ENCODE peak calls at places on chromosome 7, in four cellular contexts. One of them, this sample, is unnamed.

GRCh38 chr7:151687523-151688235 is 168.0 kb upstream of the RHEB start:
- DNase-seq in HepG2: peak; percentile 58
- DNase-seq in K562: peak; percentile 67
- DNase-seq in HEK293T: peak; percentile 50
- DNase-seq in this sample: no peak

GRCh38 chr7:135911091-135911490 is 66.1 kb downstream of the MTPN start:
- DNase-seq in HepG2: no peak
- DNase-seq in K562: peak; percentile 33
- DNase-seq in HEK293T: no peak
- DNase-seq in this sample: no peak

GRCh38 chr7:15086882-15087281 is 184.3 kb upstream of the DGKB start:
- DNase-seq in HepG2: no peak
- DNase-seq in K562: no peak
- DNase-seq in HEK293T: no peak
- DNase-seq in this sample: no peak

GRCh38 chr7:23662124-23662982 is 17.6 kb upstream of the FAM221A start:
- DNase-seq in HepG2: no peak
- DNase-seq in K562: no peak
- DNase-seq in HEK293T: no peak
- DNase-seq in this sample: no peak

GRCh38 chr7:143002856-143003255 is 24.1 kb downstream of the OR9A2 start:
- DNase-seq in HepG2: no peak
- DNase-seq in K562: peak; percentile 11
- DNase-seq in HEK293T: no peak
- DNase-seq in this sample: no peak

GRCh38 chr7:79489371-79489770 is 35.9 kb upstream of the MAGI2 start:
- DNase-seq in HepG2: no peak
- DNase-seq in K562: no peak
- DNase-seq in HEK293T: no peak
- DNase-seq in this sample: no peak

GRCh38 chr7:95758187-95758586 is 14.2 kb upstream of the DYNC1I1 start:
- DNase-seq in HepG2: no peak
- DNase-seq in K562: no peak
- DNase-seq in HEK293T: peak; percentile 37
- DNase-seq in this sample: no peak

GRCh38 chr7:2719007-2719406 is 31.0 kb downstream of the AMZ1 start:
- DNase-seq in HepG2: no peak
- DNase-seq in K562: peak; percentile 30
- DNase-seq in HEK293T: peak; percentile 66
- DNase-seq in this sample: no peak

GRCh38 chr7:7709263-7709662 is 9.1 kb downstream of the RPA3 start:
- DNase-seq in HepG2: no peak
- DNase-seq in K562: no peak
- DNase-seq in HEK293T: no peak
- DNase-seq in this sample: no peak

GRCh38 chr7:2109936-2110585 is 122.7 kb downstream of the MAD1L1 start:
- DNase-seq in HepG2: peak; percentile 70
- DNase-seq in K562: peak; percentile 89
- DNase-seq in HEK293T: no peak
- DNase-seq in this sample: peak; percentile 36

GRCh38 chr7:104499975-104500374 is 171.6 kb downstream of the LHFPL3 start:
- DNase-seq in HepG2: no peak
- DNase-seq in K562: no peak
- DNase-seq in HEK293T: no peak
- DNase-seq in this sample: no peak

GRCh38 chr7:33262476-33262875 is 133.1 kb downstream of the BBS9 start:
- DNase-seq in HepG2: no peak
- DNase-seq in K562: no peak
- DNase-seq in HEK293T: no peak
- DNase-seq in this sample: no peak

GRCh38 chr7:27248911-27249723 is 6.5 kb downstream of the EVX1 start:
- DNase-seq in HepG2: no peak
- DNase-seq in K562: no peak
- DNase-seq in HEK293T: no peak
- DNase-seq in this sample: no peak

GRCh38 chr7:38000272-38000671 is 79.8 kb downstream of the EPDR1 start:
- DNase-seq in HepG2: no peak
- DNase-seq in K562: no peak
- DNase-seq in HEK293T: no peak
- DNase-seq in this sample: no peak

GRCh38 chr7:38191791-38192190 is 13.7 kb downstream of the STARD3NL start:
- DNase-seq in HepG2: no peak
- DNase-seq in K562: no peak
- DNase-seq in HEK293T: no peak
- DNase-seq in this sample: no peak

GRCh38 chr7:5420108-5420840 is 3.4 kb downstream of the TNRC18 start:
- DNase-seq in HepG2: no peak
- DNase-seq in K562: no peak
- DNase-seq in HEK293T: no peak
- DNase-seq in this sample: no peak

GRCh38 chr7:138885383-138886147 is 87.6 kb upstream of the ATP6V0A4 start:
- DNase-seq in HepG2: no peak
- DNase-seq in K562: peak; percentile 22
- DNase-seq in HEK293T: peak; percentile 44
- DNase-seq in this sample: no peak

GRCh38 chr7:141381794-141382453 is 169.3 kb upstream of the AGK start:
- DNase-seq in HepG2: no peak
- DNase-seq in K562: no peak
- DNase-seq in HEK293T: no peak
- DNase-seq in this sample: no peak

GRCh38 chr7:46864711-46865110 is 717.2 kb downstream of the TNS3 start:
- DNase-seq in HepG2: no peak
- DNase-seq in K562: no peak
- DNase-seq in HEK293T: no peak
- DNase-seq in this sample: no peak

GRCh38 chr7:115015619-115016018 is 93.7 kb downstream of the MDFIC start:
- DNase-seq in HepG2: no peak
- DNase-seq in K562: no peak
- DNase-seq in HEK293T: no peak
- DNase-seq in this sample: no peak

GRCh38 chr7:157983442-157984137 is 604.0 kb downstream of the PTPRN2 start:
- DNase-seq in HepG2: no peak
- DNase-seq in K562: no peak
- DNase-seq in HEK293T: no peak
- DNase-seq in this sample: no peak

GRCh38 chr7:10934292-10934691 is 39.4 kb upstream of the PHF14 start:
- DNase-seq in HepG2: no peak
- DNase-seq in K562: no peak
- DNase-seq in HEK293T: no peak
- DNase-seq in this sample: no peak

GRCh38 chr7:102169651-102170416 is 116.8 kb upstream of the SH2B2 start:
- DNase-seq in HepG2: no peak
- DNase-seq in K562: no peak
- DNase-seq in HEK293T: no peak
- DNase-seq in this sample: no peak

GRCh38 chr7:93973134-93973533 is 31.0 kb downstream of the BET1 start:
- DNase-seq in HepG2: no peak
- DNase-seq in K562: no peak
- DNase-seq in HEK293T: no peak
- DNase-seq in this sample: no peak

GRCh38 chr7:98250789-98251188 is 1.2 kb downstream of the TECPR1 start:
- DNase-seq in HepG2: no peak
- DNase-seq in K562: peak; percentile 54
- DNase-seq in HEK293T: no peak
- DNase-seq in this sample: no peak

GRCh38 chr7:98414205-98414900 is 13.5 kb upstream of the BAIAP2L1 start:
- DNase-seq in HepG2: no peak
- DNase-seq in K562: no peak
- DNase-seq in HEK293T: no peak
- DNase-seq in this sample: no peak

GRCh38 chr7:146736446-146737190 is 620.0 kb downstream of the CNTNAP2 start:
- DNase-seq in HepG2: no peak
- DNase-seq in K562: no peak
- DNase-seq in HEK293T: no peak
- DNase-seq in this sample: no peak

GRCh38 chr7:151233111-151233701 is 923 bp downstream of the CHPF2 start:
- DNase-seq in HepG2: peak; percentile 45
- DNase-seq in K562: peak; percentile 65
- DNase-seq in HEK293T: peak; percentile 64
- DNase-seq in this sample: no peak

GRCh38 chr7:1130021-1130990 is 29.7 kb downstream of the ZFAND2A start:
- DNase-seq in HepG2: no peak
- DNase-seq in K562: no peak
- DNase-seq in HEK293T: no peak
- DNase-seq in this sample: no peak

GRCh38 chr7:28125381-28126046 is 55.1 kb downstream of the JAZF1 start:
- DNase-seq in HepG2: no peak
- DNase-seq in K562: no peak
- DNase-seq in HEK293T: no peak
- DNase-seq in this sample: no peak

DNA sequence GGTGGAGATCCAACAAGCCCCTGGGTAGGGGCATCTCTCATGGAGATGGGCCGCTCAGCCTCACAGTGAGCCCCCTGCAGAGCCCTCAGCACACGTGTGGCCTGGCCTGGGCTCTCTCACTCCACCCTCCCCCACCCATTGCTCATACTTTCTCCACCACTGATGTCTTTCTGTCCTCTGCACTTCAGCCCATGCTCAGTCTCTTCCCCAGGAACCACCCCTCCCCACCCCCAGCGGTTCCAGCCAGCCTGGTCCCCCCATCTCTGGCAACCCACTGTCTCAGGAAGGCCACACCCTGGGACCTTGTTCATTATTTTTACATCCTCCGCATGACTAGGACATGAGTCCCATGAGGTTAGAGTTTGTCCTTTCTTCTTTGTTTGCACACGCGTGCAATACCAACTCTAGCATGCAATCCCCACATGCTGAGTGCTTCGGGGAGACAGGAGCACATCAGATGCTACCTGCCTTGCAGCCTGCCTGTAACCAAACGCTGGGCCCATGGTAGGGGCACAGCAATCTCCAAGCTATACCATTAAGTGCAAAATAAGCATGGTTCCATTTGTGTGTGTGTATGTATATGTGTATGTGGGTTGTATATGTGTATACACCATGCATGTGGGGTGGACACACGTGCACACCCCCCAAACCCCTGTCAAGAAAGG is 408.4 kb upstream of the FOXK1 start:
- DNase-seq in HepG2: no peak
- DNase-seq in K562: no peak
- DNase-seq in HEK293T: no peak
- DNase-seq in this sample: no peak
- TF ChIP-seq BHLHE40 in HepG2: no peak
- TF ChIP-seq BHLHE40 in K562: no peak
- TF ChIP-seq BHLHE40 in HEK293T: no peak
- TF ChIP-seq BHLHE40 in this sample: no peak

DNA sequence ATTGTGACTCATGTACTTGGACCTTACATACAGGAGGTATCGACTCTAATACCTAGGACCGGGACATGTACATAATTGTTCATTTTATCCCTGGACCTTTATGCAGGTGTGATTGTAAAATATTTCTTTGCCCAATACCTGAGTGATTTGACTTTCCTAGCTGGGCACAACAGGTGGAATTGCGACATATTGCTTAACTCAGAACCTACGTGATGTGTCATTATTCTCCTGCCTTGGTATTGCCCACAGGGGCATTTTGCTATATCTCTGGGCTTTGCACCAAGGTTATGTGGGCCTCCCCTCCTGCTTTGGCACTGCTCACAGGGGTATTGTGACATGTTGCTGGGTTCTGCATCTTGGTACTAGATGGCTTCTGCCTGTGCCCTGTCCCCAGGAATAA is 23.9 kb upstream of the ZNF107 start:
- DNase-seq in HepG2: no peak
- DNase-seq in K562: no peak
- DNase-seq in HEK293T: no peak
- DNase-seq in this sample: no peak
- TF ChIP-seq TARDBP in HepG2: no peak
- TF ChIP-seq TARDBP in K562: no peak
- TF ChIP-seq TARDBP in HEK293T: no peak
- TF ChIP-seq TARDBP in this sample: no peak

GRCh38 chr7:155550916-155551315 is 4.6 kb upstream of the CNPY1 start:
- DNase-seq in HepG2: no peak
- DNase-seq in K562: no peak
- DNase-seq in HEK293T: no peak
- DNase-seq in this sample: no peak
- TF ChIP-seq BHLHE40 in HepG2: no peak
- TF ChIP-seq BHLHE40 in K562: no peak
- TF ChIP-seq BHLHE40 in HEK293T: no peak
- TF ChIP-seq BHLHE40 in this sample: no peak

GRCh38 chr7:106818736-106819135 is 46.3 kb upstream of the PIK3CG start:
- DNase-seq in HepG2: no peak
- DNase-seq in K562: no peak
- DNase-seq in HEK293T: no peak
- DNase-seq in this sample: no peak

GRCh38 chr7:106823631-106824030 is 41.5 kb upstream of the PIK3CG start:
- DNase-seq in HepG2: peak; percentile 30
- DNase-seq in K562: no peak
- DNase-seq in HEK293T: no peak
- DNase-seq in this sample: no peak

GRCh38 chr7:106817098-106817497 is 48.0 kb upstream of the PIK3CG start:
- DNase-seq in HepG2: no peak
- DNase-seq in K562: no peak
- DNase-seq in HEK293T: no peak
- DNase-seq in this sample: no peak

GRCh38 chr7:106819546-106819945 is 45.5 kb upstream of the PIK3CG start:
- DNase-seq in HepG2: no peak
- DNase-seq in K562: no peak
- DNase-seq in HEK293T: no peak
- DNase-seq in this sample: no peak

GRCh38 chr7:106820321-106821217 is 44.5 kb upstream of the PIK3CG start:
- DNase-seq in HepG2: no peak
- DNase-seq in K562: no peak
- DNase-seq in HEK293T: no peak
- DNase-seq in this sample: no peak
- TF ChIP-seq TARDBP in HepG2: no peak
- TF ChIP-seq TARDBP in K562: no peak
- TF ChIP-seq TARDBP in HEK293T: no peak
- TF ChIP-seq TARDBP in this sample: no peak

DNA sequence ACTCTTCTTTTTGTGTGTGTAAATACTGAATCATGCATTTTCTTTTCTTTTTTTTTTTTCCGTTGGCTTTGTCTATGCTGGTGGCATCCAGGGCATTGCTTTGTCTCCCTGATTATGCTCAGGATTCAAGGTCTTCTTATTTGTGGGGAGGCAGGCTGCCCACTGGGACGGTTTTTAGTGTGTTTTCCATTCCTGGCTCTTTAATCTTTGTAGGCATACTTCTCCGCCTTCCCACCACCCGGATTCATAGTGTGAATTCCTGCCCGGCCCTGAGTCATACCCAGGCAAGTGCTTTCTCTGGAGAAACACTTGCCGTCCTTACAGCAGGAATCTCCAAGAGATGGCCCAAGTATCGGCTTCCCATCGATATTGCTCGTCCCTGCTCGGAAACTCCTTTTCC is 5.2 kb downstream of the ZNF655 start:
- DNase-seq in HepG2: no peak
- DNase-seq in K562: no peak
- DNase-seq in HEK293T: no peak
- DNase-seq in this sample: no peak
- TF ChIP-seq BHLHE40 in HepG2: no peak
- TF ChIP-seq BHLHE40 in K562: no peak
- TF ChIP-seq BHLHE40 in HEK293T: no peak
- TF ChIP-seq BHLHE40 in this sample: no peak